ENCODE peak calls at places on chromosomes 7 and 10, in four cellular contexts. D is MM.1S, O is GM23248, K is NT2/D1. Z is an unnamed sample.

GRCh38 chr10:62779487-62780248 is 24.9 kb upstream of the ADO start:
- DNase-seq in D (peak), O (peak), K (no peak), Z (peak)

GRCh38 chr10:92849234-92849525 is 860 bp downstream of the EXOC6 start:
- DNase-seq in D (peak), O (peak), K (no peak), Z (no peak)

GRCh38 chr10:99661370-99661749 is 2.1 kb downstream of the ENTPD7 start:
- DNase-seq in D (no peak), O (peak), K (no peak), Z (no peak)

GRCh38 chr7:2527505-2528464 is 8.2 kb downstream of the LFNG start:
- DNase-seq in D (no peak), O (peak), K (no peak), Z (no peak)

GRCh38 chr7:148255333-148255732 is 335.2 kb upstream of the C7orf33 start:
- DNase-seq in D (peak), O (peak), K (no peak), Z (no peak)

GRCh38 chr7:3760696-3761095 is 459.6 kb downstream of the SDK1 start:
- DNase-seq in D (no peak), O (no peak), K (no peak), Z (no peak)

GRCh38 chr7:332646-333398 is 42.9 kb downstream of the FOXL3 start:
- DNase-seq in D (no peak), O (peak), K (peak), Z (peak)

GRCh38 chr10:102648889-102649752 is 4.8 kb downstream of the TRIM8 start:
- DNase-seq in D (peak), O (peak), K (no peak), Z (peak)

GRCh38 chr10:125812128-125812527 is 10.9 kb downstream of the UROS start:
- DNase-seq in D (no peak), O (peak), K (no peak), Z (no peak)

GRCh38 chr10:15745748-15746147 is 26.0 kb upstream of the ITGA8 start:
- DNase-seq in D (no peak), O (peak), K (no peak), Z (no peak)
- H3K4me3 ChIP-seq in D (no peak), O (no peak), K (no peak), Z (no peak)

GRCh38 chr10:113026679-113027078 is 76.6 kb downstream of the TCF7L2 start:
- DNase-seq in D (no peak), O (peak), K (no peak), Z (no peak)

GRCh38 chr10:113027574-113028392 is 77.7 kb downstream of the TCF7L2 start:
- DNase-seq in D (no peak), O (peak), K (no peak), Z (no peak)

GRCh38 chr10:113025487-113025886 is 75.4 kb downstream of the TCF7L2 start:
- DNase-seq in D (no peak), O (no peak), K (no peak), Z (no peak)

GRCh38 chr10:113028393-113029054 is 78.5 kb downstream of the TCF7L2 start:
- DNase-seq in D (no peak), O (peak), K (no peak), Z (no peak)

GRCh38 chr10:113027230-113027573 is 77.2 kb downstream of the TCF7L2 start:
- DNase-seq in D (no peak), O (no peak), K (no peak), Z (no peak)
- H3K4me3 ChIP-seq in D (no peak), O (no peak), K (no peak), Z (no peak)

GRCh38 chr7:23709081-23709746 is 805 bp upstream of the STK31 start:
- DNase-seq in D (no peak), O (no peak), K (no peak), Z (no peak)
- H3K4me3 ChIP-seq in D (no peak), O (no peak), K (no peak), Z (no peak)

GRCh38 chr7:12212051-12212485 is 974 bp downstream of the TMEM106B start:
- DNase-seq in D (no peak), O (peak), K (no peak), Z (peak)
- H3K4me3 ChIP-seq in D (peak), O (peak), K (peak), Z (peak)

Z was measured in GM12865.